ENCODE peak calls at places on chromosomes 5 and 9, in five cellular contexts. F is neural progenitor cell, R is MM.1S, X is SK-N-SH, Q is GM23248. H is an unnamed sample.

GRCh38 chr5:55575815-55576583 is 41.2 kb upstream of the PLPP1 start:
- DNase-seq in R (peak; percentile 24), X (no peak), Q (no peak), F (no peak), H (no peak)

GRCh38 chr9:137825324-137825991 is 52.1 kb upstream of the CACNA1B start:
- DNase-seq in Q (no peak), R (no peak), F (no peak), X (no peak), H (no peak)

GRCh38 chr9:116671605-116672004 is 15.5 kb upstream of the TRIM32 start:
- DNase-seq in F (no peak), Q (no peak), R (no peak), X (no peak), H (no peak)

GRCh38 chr5:140672455-140673186 is 755 bp downstream of the DND1 start:
- DNase-seq in R (no peak), X (peak; percentile 50), F (peak; percentile 43), Q (peak; percentile 69), H (peak; percentile 76)

GRCh38 chr9:132797861-132798659 is 80.0 kb downstream of the AK8 start:
- DNase-seq in R (no peak), Q (peak; percentile 9), X (peak; percentile 30), F (no peak), H (no peak)

GRCh38 chr9:88789785-88790184 is 201.5 kb upstream of the S1PR3 start:
- DNase-seq in Q (peak; percentile 86), F (no peak), R (no peak), X (no peak), H (no peak)

GRCh38 chr5:80437326-80437725 is 29.5 kb downstream of the ZFYVE16 start:
- DNase-seq in X (no peak), F (no peak), R (no peak), Q (no peak), H (no peak)

GRCh38 chr5:143086851-143087637 is 316.4 kb downstream of the NR3C1 start:
- DNase-seq in Q (peak; percentile 71), R (no peak), X (no peak), F (no peak), H (peak; percentile 35)

GRCh38 chr5:313806-314376 is 7.6 kb upstream of the AHRR start:
- DNase-seq in X (no peak), F (no peak), R (no peak), Q (no peak), H (no peak)

GRCh38 chr9:126578029-126578428 is 35.7 kb upstream of the LMX1B start:
- DNase-seq in R (no peak), X (no peak), F (no peak), Q (no peak), H (no peak)

GRCh38 chr5:168702511-168702910 is 123.3 kb upstream of the PANK3 start:
- DNase-seq in Q (no peak), R (no peak), F (no peak), X (no peak), H (no peak)

GRCh38 chr9:130159814-130160670 is 12.2 kb upstream of the NCS1 start:
- DNase-seq in F (no peak), X (no peak), Q (no peak), R (no peak), H (no peak)

GRCh38 chr9:99870126-99870525 is 36.3 kb upstream of the STX17 start:
- DNase-seq in F (no peak), Q (peak; percentile 77), R (no peak), X (no peak), H (no peak)

GRCh38 chr9:34169125-34169524 is 9.7 kb upstream of the UBAP1 start:
- DNase-seq in X (no peak), Q (no peak), R (no peak), F (no peak), H (no peak)

GRCh38 chr5:142215915-142216681 is 107.5 kb downstream of the NDFIP1 start:
- DNase-seq in R (no peak), X (no peak), F (no peak), Q (peak; percentile 95), H (no peak)

GRCh38 chr5:96861044-96861443 is 15.3 kb upstream of the ERAP2 start:
- DNase-seq in X (no peak), R (no peak), F (peak; percentile 22), Q (no peak), H (no peak)

GRCh38 chr5:109961755-109962154 is 272.0 kb downstream of the MAN2A1 start:
- DNase-seq in Q (no peak), R (no peak), X (no peak), F (no peak), H (no peak)

GRCh38 chr9:123267481-123268239 is 726 bp downstream of the STRBP start:
- DNase-seq in Q (no peak), R (no peak), X (peak; percentile 61), F (peak; percentile 49), H (peak; percentile 41)

GRCh38 chr5:91848453-91848852 is 465.3 kb upstream of the ARRDC3 start:
- DNase-seq in Q (peak; percentile 76), X (no peak), R (no peak), F (no peak), H (no peak)

GRCh38 chr9:14309403-14309802 is 4.5 kb downstream of the NFIB start:
- DNase-seq in R (no peak), Q (no peak), X (peak; percentile 59), F (no peak), H (no peak)

GRCh38 chr9:124179196-124180071 is 78.3 kb upstream of the NEK6 start:
- DNase-seq in Q (no peak), F (no peak), X (no peak), R (no peak), H (peak; percentile 36)

GRCh38 chr5:172624996-172625939 is 15.8 kb upstream of the NEURL1B start:
- DNase-seq in Q (no peak), R (no peak), F (no peak), X (no peak), H (no peak)

GRCh38 chr5:79318935-79319614 is 83.1 kb downstream of the JMY start:
- DNase-seq in R (no peak), F (no peak), X (no peak), Q (peak; percentile 88), H (no peak)

GRCh38 chr9:16824545-16825041 is 45.9 kb downstream of the BNC2 start:
- DNase-seq in F (peak; percentile 26), X (peak; percentile 39), Q (no peak), R (peak; percentile 67), H (peak; percentile 48)

GRCh38 chr9:121319394-121319780 is 50.7 kb downstream of the STOM start:
- DNase-seq in R (no peak), X (no peak), F (no peak), Q (no peak), H (no peak)

GRCh38 chr5:33690736-33691135 is 201.1 kb downstream of the ADAMTS12 start:
- DNase-seq in X (no peak), Q (peak; percentile 95), F (no peak), R (no peak), H (no peak)

GRCh38 chr5:71873202-71873601 is 154.1 kb downstream of the CARTPT start:
- DNase-seq in X (no peak), R (no peak), Q (no peak), F (no peak), H (no peak)

GRCh38 chr9:132488611-132489010 is 78.6 kb downstream of the CFAP77 start:
- DNase-seq in Q (no peak), X (peak; percentile 88), F (no peak), R (no peak), H (no peak)

GRCh38 chr9:134494273-134494815 is 147.3 kb upstream of the COL5A1 start:
- DNase-seq in F (no peak), R (no peak), X (no peak), Q (no peak), H (no peak)

GRCh38 chr5:129631946-129632345 is 115.9 kb upstream of the MINAR2 start:
- DNase-seq in Q (no peak), F (no peak), R (no peak), X (no peak), H (no peak)

GRCh38 chr9:112853882-112854585 is 36.6 kb downstream of the SLC46A2 start:
- DNase-seq in X (no peak), F (no peak), Q (no peak), R (no peak), H (no peak)

GRCh38 chr5:157821822-157822622 is 36.9 kb downstream of the CLINT1 start:
- DNase-seq in F (no peak), Q (peak; percentile 40), X (no peak), R (no peak), H (no peak)

GRCh38 chr5:157819502-157820125 is 39.3 kb downstream of the CLINT1 start:
- DNase-seq in X (no peak), Q (no peak), F (peak; percentile 22), R (no peak), H (no peak)

GRCh38 chr5:157820593-157821252 is 38.2 kb downstream of the CLINT1 start:
- DNase-seq in F (peak; percentile 74), Q (peak; percentile 79), R (peak; percentile 59), X (peak; percentile 19), H (peak; percentile 75)

GRCh38 chr5:157823655-157824054 is 35.3 kb downstream of the CLINT1 start:
- DNase-seq in F (no peak), Q (no peak), X (no peak), R (no peak), H (no peak)

GRCh38 chr5:157821405-157821804 is 37.5 kb downstream of the CLINT1 start:
- DNase-seq in Q (no peak), R (no peak), F (no peak), X (no peak), H (no peak)
- H4K20me1 ChIP-seq in Q (peaks cover 56% of the 10 kb centered on the region), R (peaks cover 16% of the 10 kb centered on the region), F (peaks cover 26% of the 10 kb centered on the region), X (peaks cover 78% of the 10 kb centered on the region), H (peaks cover 20% of the 10 kb centered on the region)

GRCh38 chr5:68266457-68266856 is 50.9 kb downstream of the PIK3R1 start:
- DNase-seq in F (no peak), X (no peak), R (no peak), Q (no peak), H (no peak)
- H3K4me2 ChIP-seq in F (peak overlapping the region; percentile 64), X (no peak overlapping the region), R (no peak overlapping the region), Q (peak overlapping the region; percentile 62), H (no peak overlapping the region)

GRCh38 chr9:5263568-5264218 is 32.5 kb downstream of the INSL4 start:
- DNase-seq in R (peak; percentile 73), Q (peak; percentile 30), F (peak; percentile 32), X (no peak), H (peak; percentile 60)
- H4K20me1 ChIP-seq in R (no peaks in the 10 kb centered on the region), Q (no peaks in the 10 kb centered on the region), F (no peaks in the 10 kb centered on the region), X (no peaks in the 10 kb centered on the region), H (no peaks in the 10 kb centered on the region)

GRCh38 chr9:68949271-68950000 is 64.5 kb downstream of the PRKACG start:
- DNase-seq in R (peak; percentile 79), Q (no peak), F (no peak), X (peak; percentile 12), H (no peak)

GRCh38 chr9:68951879-68952659 is 61.8 kb downstream of the PRKACG start:
- DNase-seq in R (no peak), X (no peak), Q (no peak), F (no peak), H (no peak)

GRCh38 chr9:68947842-68948569 is 65.9 kb downstream of the PRKACG start:
- DNase-seq in R (no peak), F (no peak), Q (no peak), X (no peak), H (no peak)

GRCh38 chr9:68950188-68950587 is 63.7 kb downstream of the PRKACG start:
- DNase-seq in Q (no peak), X (no peak), F (no peak), R (no peak), H (no peak)

DNA sequence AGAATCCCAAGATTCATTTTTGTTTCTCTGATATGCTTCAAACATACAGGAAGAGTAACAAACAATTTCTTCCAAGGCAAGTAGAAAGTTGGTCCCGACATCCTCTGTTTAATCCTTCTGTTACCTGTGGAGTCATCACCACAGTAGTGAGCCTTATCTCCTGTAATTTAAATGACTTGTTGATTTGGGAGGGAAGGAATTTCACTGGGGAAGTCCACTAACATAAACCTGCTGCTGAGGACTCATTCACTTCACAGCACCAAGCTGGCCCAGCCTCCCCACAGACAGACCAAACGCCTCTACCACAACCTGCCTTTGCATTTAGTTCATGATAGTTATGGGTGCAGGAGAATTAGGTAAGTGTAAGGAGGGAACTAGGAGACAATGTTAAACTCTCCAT is 63.2 kb downstream of the PRKACG start:
- DNase-seq in R (no peak), F (no peak), X (no peak), Q (no peak), H (peak; percentile 17)
- H3K4me2 ChIP-seq in R (peak overlapping the region; percentile 61), F (no peak overlapping the region), X (no peak overlapping the region), Q (no peak overlapping the region), H (no peak overlapping the region)